ENCODE peak calls at places on chromosomes 6 and 20, in nine cellular contexts. One of them, this sample, is unnamed.

GRCh38 chr6:35052694-35053565 is 88.2 kb downstream of the TCP11 start:
- DNase-seq in sciatic nerve: peak
- DNase-seq in ecto neural progenitor cell: no peak
- DNase-seq in NCI-H1105 treated with DMSO at 0.1 percent for 48 hours: no peak
- DNase-seq in right lobe of liver: no peak
- DNase-seq in neural crest cell: no peak
- DNase-seq in occipital lobe: peak
- DNase-seq in caudate nucleus: no peak
- DNase-seq in T-cell: no peak
- DNase-seq in this sample: no peak

GRCh38 chr6:40881501-40881900 is 157.5 kb downstream of the UNC5CL start:
- DNase-seq in caudate nucleus: no peak
- DNase-seq in right lobe of liver: no peak
- DNase-seq in neural crest cell: no peak
- DNase-seq in occipital lobe: no peak
- DNase-seq in sciatic nerve: no peak
- DNase-seq in T-cell: no peak
- DNase-seq in NCI-H1105 treated with DMSO at 0.1 percent for 48 hours: no peak
- DNase-seq in ecto neural progenitor cell: no peak
- DNase-seq in this sample: no peak

GRCh38 chr6:111683749-111684267 is 78.1 kb upstream of the TRAF3IP2 start:
- DNase-seq in sciatic nerve: no peak
- DNase-seq in T-cell: no peak
- DNase-seq in right lobe of liver: no peak
- DNase-seq in caudate nucleus: no peak
- DNase-seq in occipital lobe: no peak
- DNase-seq in NCI-H1105 treated with DMSO at 0.1 percent for 48 hours: no peak
- DNase-seq in ecto neural progenitor cell: no peak
- DNase-seq in neural crest cell: no peak
- DNase-seq in this sample: no peak

GRCh38 chr6:114084327-114084890 is 113.5 kb upstream of the HDAC2 start:
- DNase-seq in neural crest cell: no peak
- DNase-seq in sciatic nerve: peak
- DNase-seq in NCI-H1105 treated with DMSO at 0.1 percent for 48 hours: no peak
- DNase-seq in right lobe of liver: no peak
- DNase-seq in caudate nucleus: no peak
- DNase-seq in occipital lobe: no peak
- DNase-seq in T-cell: no peak
- DNase-seq in ecto neural progenitor cell: no peak
- DNase-seq in this sample: no peak

GRCh38 chr6:121881974-121882667 is 446.7 kb downstream of the GJA1 start:
- DNase-seq in occipital lobe: no peak
- DNase-seq in ecto neural progenitor cell: no peak
- DNase-seq in T-cell: no peak
- DNase-seq in NCI-H1105 treated with DMSO at 0.1 percent for 48 hours: no peak
- DNase-seq in right lobe of liver: no peak
- DNase-seq in neural crest cell: no peak
- DNase-seq in sciatic nerve: no peak
- DNase-seq in caudate nucleus: no peak
- DNase-seq in this sample: peak

GRCh38 chr20:62925420-62926228 is 681 bp downstream of the DIDO1 start:
- DNase-seq in sciatic nerve: peak
- DNase-seq in T-cell: peak
- DNase-seq in occipital lobe: no peak
- DNase-seq in right lobe of liver: peak
- DNase-seq in caudate nucleus: no peak
- DNase-seq in ecto neural progenitor cell: peak
- DNase-seq in neural crest cell: peak
- DNase-seq in NCI-H1105 treated with DMSO at 0.1 percent for 48 hours: peak
- DNase-seq in this sample: peak

GRCh38 chr6:139539852-139540251 is 165.4 kb upstream of the CITED2 start:
- DNase-seq in neural crest cell: no peak
- DNase-seq in NCI-H1105 treated with DMSO at 0.1 percent for 48 hours: no peak
- DNase-seq in right lobe of liver: no peak
- DNase-seq in occipital lobe: no peak
- DNase-seq in ecto neural progenitor cell: peak
- DNase-seq in T-cell: no peak
- DNase-seq in sciatic nerve: no peak
- DNase-seq in caudate nucleus: no peak
- DNase-seq in this sample: peak

GRCh38 chr6:135617222-135617621 is 119.7 kb upstream of the AHI1 start:
- DNase-seq in sciatic nerve: no peak
- DNase-seq in caudate nucleus: no peak
- DNase-seq in neural crest cell: no peak
- DNase-seq in right lobe of liver: no peak
- DNase-seq in occipital lobe: no peak
- DNase-seq in ecto neural progenitor cell: no peak
- DNase-seq in NCI-H1105 treated with DMSO at 0.1 percent for 48 hours: no peak
- DNase-seq in T-cell: no peak
- DNase-seq in this sample: no peak

GRCh38 chr20:2005359-2005758 is 11.5 kb upstream of the PDYN start:
- DNase-seq in NCI-H1105 treated with DMSO at 0.1 percent for 48 hours: no peak
- DNase-seq in sciatic nerve: no peak
- DNase-seq in T-cell: no peak
- DNase-seq in neural crest cell: no peak
- DNase-seq in caudate nucleus: no peak
- DNase-seq in right lobe of liver: no peak
- DNase-seq in occipital lobe: peak
- DNase-seq in ecto neural progenitor cell: no peak
- DNase-seq in this sample: no peak

GRCh38 chr20:12371955-12372354 is 454.3 kb downstream of the BTBD3 start:
- DNase-seq in caudate nucleus: no peak
- DNase-seq in neural crest cell: no peak
- DNase-seq in NCI-H1105 treated with DMSO at 0.1 percent for 48 hours: peak
- DNase-seq in right lobe of liver: no peak
- DNase-seq in sciatic nerve: no peak
- DNase-seq in occipital lobe: no peak
- DNase-seq in T-cell: no peak
- DNase-seq in ecto neural progenitor cell: no peak
- DNase-seq in this sample: no peak

GRCh38 chr6:67680297-67680932 is 954.7 kb upstream of the ADGRB3 start:
- DNase-seq in ecto neural progenitor cell: no peak
- DNase-seq in sciatic nerve: no peak
- DNase-seq in caudate nucleus: no peak
- DNase-seq in occipital lobe: no peak
- DNase-seq in NCI-H1105 treated with DMSO at 0.1 percent for 48 hours: no peak
- DNase-seq in neural crest cell: no peak
- DNase-seq in right lobe of liver: no peak
- DNase-seq in T-cell: no peak
- DNase-seq in this sample: no peak

This sample was measured in ACHN.